ENCODE peak calls at places on chromosomes 7 and 10, in seven cellular contexts. K, P, T, Q, B, H and Z are unnamed samples.

GRCh38 chr10:13924020-13924725 is 337.4 kb downstream of the PRPF18 start:
- DNase-seq in K (no peak), P (peak; percentile 14), T (no peak), Q (no peak), B (peak; percentile 75), H (peak; percentile 95), Z (no peak)

GRCh38 chr10:34061846-34062245 is 727.4 kb upstream of the NRP1 start:
- DNase-seq in K (no peak), P (no peak), T (no peak), Q (no peak), B (no peak), H (peak; percentile 18), Z (no peak)

GRCh38 chr10:115402690-115403089 is 309.5 kb downstream of the ATRNL1 start:
- DNase-seq in K (no peak), P (peak; percentile 12), T (no peak), Q (no peak), B (no peak), H (peak; percentile 69), Z (no peak)

GRCh38 chr7:730501-731439 is 3.7 kb upstream of the PRKAR1B start:
- DNase-seq in K (no peak), P (no peak), T (no peak), Q (no peak), B (no peak), H (no peak), Z (no peak)

GRCh38 chr10:60430836-60431597 is 41.3 kb upstream of the ANK3 start:
- DNase-seq in K (no peak), P (no peak), T (no peak), Q (no peak), B (no peak), H (no peak), Z (no peak)

GRCh38 chr7:76403780-76404494 is 5.6 kb downstream of the SSC4D start:
- DNase-seq in K (peak; percentile 83), P (no peak), T (no peak), Q (no peak), B (no peak), H (no peak), Z (no peak)

GRCh38 chr7:55593515-55594318 is 21.4 kb upstream of the VOPP1 start:
- DNase-seq in K (peak; percentile 55), P (peak; percentile 18), T (peak; percentile 50), Q (peak; percentile 91), B (no peak), H (peak; percentile 39), Z (peak; percentile 73)

GRCh38 chr7:18675579-18675978 is 180.0 kb downstream of the HDAC9 start:
- DNase-seq in K (no peak), P (no peak), T (no peak), Q (no peak), B (no peak), H (no peak), Z (no peak)

GRCh38 chr10:62681211-62681940 is 123.1 kb upstream of the ADO start:
- DNase-seq in K (peak; percentile 92), P (no peak), T (peak; percentile 42), Q (no peak), B (no peak), H (peak; percentile 24), Z (peak; percentile 52)

GRCh38 chr10:133456041-133456951 is 2.6 kb downstream of the SCART1 start:
- DNase-seq in K (no peak), P (no peak), T (no peak), Q (peak; percentile 78), B (no peak), H (no peak), Z (no peak)

GRCh38 chr10:129505500-129506075 is 38.5 kb downstream of the MGMT start:
- DNase-seq in K (no peak), P (no peak), T (no peak), Q (no peak), B (no peak), H (peak; percentile 14), Z (no peak)

GRCh38 chr7:17184805-17185689 is 113.4 kb upstream of the AHR start:
- DNase-seq in K (no peak), P (no peak), T (no peak), Q (no peak), B (peak; percentile 53), H (peak; percentile 46), Z (no peak)

GRCh38 chr10:86958109-86958830 is at the start of gene SNCG:
- DNase-seq in K (no peak), P (no peak), T (no peak), Q (no peak), B (no peak), H (no peak), Z (no peak)